ENCODE peak calls at places on chromosomes 6 and 20, in ten cellular contexts. N is ascending aorta; G is tibial artery; U is uterus; B is AG04450; L is prostate gland; X is CD8-positive, alpha-beta T cell; K is psoas muscle; Y is right lobe of liver; E is A549. C is an unnamed sample.

GRCh38 chr20:63457737-63458136 is 14.7 kb downstream of the KCNQ2 start:
- DNase-seq in N (no peak), G (no peak), U (no peak), B (no peak), L (no peak), X (no peak), K (no peak), Y (no peak), E (peak; percentile 60), C (no peak)

GRCh38 chr6:101722991-101723579 is 329.6 kb downstream of the GRIK2 start:
- DNase-seq in N (no peak), G (no peak), U (no peak), B (peak; percentile 88), L (no peak), X (no peak), K (no peak), Y (no peak), E (peak; percentile 28), C (no peak)

GRCh38 chr6:127582777-127583462 is 5.9 kb downstream of the C6orf58 start:
- DNase-seq in N (no peak), G (no peak), U (no peak), B (peak; percentile 26), L (no peak), X (no peak), K (no peak), Y (no peak), E (peak; percentile 54), C (no peak)

GRCh38 chr6:140893432-140893831 is 1239.3 kb upstream of the GJE1 start:
- DNase-seq in N (no peak), G (no peak), U (no peak), B (no peak), L (no peak), X (no peak), K (no peak), Y (no peak), E (no peak), C (no peak)

GRCh38 chr20:4795394-4795793 is 73.7 kb downstream of the PRND start:
- DNase-seq in N (no peak), G (peak; percentile 65), U (no peak), B (peak; percentile 47), L (no peak), X (no peak), K (no peak), Y (no peak), E (peak; percentile 70), C (no peak)

GRCh38 chr6:114342086-114342825 is 567 bp downstream of the HS3ST5 start:
- DNase-seq in N (no peak), G (no peak), U (no peak), B (no peak), L (no peak), X (no peak), K (peak; percentile 51), Y (peak; percentile 37), E (peak; percentile 3), C (no peak)

GRCh38 chr6:5071216-5071615 is 13.9 kb upstream of the PPP1R3G start:
- DNase-seq in N (no peak), G (no peak), U (no peak), B (no peak), L (no peak), X (no peak), K (no peak), Y (no peak), E (no peak), C (no peak)

GRCh38 chr6:168163096-168163731 is 84.2 kb upstream of the FRMD1 start:
- DNase-seq in N (no peak), G (no peak), U (no peak), B (no peak), L (peak; percentile 4), X (no peak), K (no peak), Y (no peak), E (no peak), C (no peak)

GRCh38 chr6:135096403-135097130 is 41.9 kb upstream of the HBS1L start:
- DNase-seq in N (no peak), G (no peak), U (no peak), B (no peak), L (no peak), X (no peak), K (no peak), Y (no peak), E (no peak), C (no peak)

GRCh38 chr6:141475269-141475668 is 657.5 kb upstream of the GJE1 start:
- DNase-seq in N (no peak), G (no peak), U (no peak), B (no peak), L (no peak), X (no peak), K (no peak), Y (no peak), E (no peak), C (no peak)

GRCh38 chr20:58081842-58082241 is 146.6 kb downstream of the ANKRD60 start:
- DNase-seq in N (no peak), G (no peak), U (no peak), B (no peak), L (no peak), X (no peak), K (no peak), Y (no peak), E (no peak), C (no peak)

GRCh38 chr6:124073820-124074587 is 270.3 kb downstream of the NKAIN2 start:
- DNase-seq in N (no peak), G (no peak), U (no peak), B (no peak), L (no peak), X (no peak), K (no peak), Y (no peak), E (no peak), C (no peak)

GRCh38 chr20:10674684-10675455 is 1.1 kb upstream of the JAG1 start:
- DNase-seq in N (peak; percentile 89), G (peak; percentile 82), U (peak; percentile 82), B (no peak), L (peak; percentile 83), X (no peak), K (peak; percentile 87), Y (peak; percentile 80), E (peak; percentile 89), C (no peak)

DNA sequence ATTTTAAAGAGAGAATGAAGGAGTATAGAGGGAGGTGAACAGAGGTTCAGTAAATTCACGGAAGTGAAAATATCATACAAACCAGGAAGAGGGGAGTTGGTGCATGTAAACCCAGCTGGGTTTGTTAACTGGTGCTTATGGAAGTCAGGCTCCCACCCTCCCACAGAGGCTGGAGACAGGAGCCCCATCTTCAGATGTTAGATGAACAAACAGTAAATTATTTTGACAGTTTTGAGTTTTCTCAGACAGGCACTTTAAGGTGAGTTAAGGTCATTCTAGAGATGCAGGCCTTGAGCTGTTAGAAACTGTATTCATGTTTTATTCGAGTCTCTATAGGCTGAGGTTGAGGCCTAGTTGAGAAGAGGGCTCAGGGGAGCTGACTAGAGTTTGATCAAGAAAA is 41.8 kb upstream of the FUCA2 start:
- DNase-seq in N (no peak), G (no peak), U (no peak), B (no peak), L (no peak), X (no peak), K (no peak), Y (no peak), E (no peak), C (no peak)
- TF ChIP-seq CTCF in N (no peak), G (no peak), U (no peak), B (no peak), L (no peak), X (no peak), K (no peak), Y (no peak), E (no peak), C (no peak)

DNA sequence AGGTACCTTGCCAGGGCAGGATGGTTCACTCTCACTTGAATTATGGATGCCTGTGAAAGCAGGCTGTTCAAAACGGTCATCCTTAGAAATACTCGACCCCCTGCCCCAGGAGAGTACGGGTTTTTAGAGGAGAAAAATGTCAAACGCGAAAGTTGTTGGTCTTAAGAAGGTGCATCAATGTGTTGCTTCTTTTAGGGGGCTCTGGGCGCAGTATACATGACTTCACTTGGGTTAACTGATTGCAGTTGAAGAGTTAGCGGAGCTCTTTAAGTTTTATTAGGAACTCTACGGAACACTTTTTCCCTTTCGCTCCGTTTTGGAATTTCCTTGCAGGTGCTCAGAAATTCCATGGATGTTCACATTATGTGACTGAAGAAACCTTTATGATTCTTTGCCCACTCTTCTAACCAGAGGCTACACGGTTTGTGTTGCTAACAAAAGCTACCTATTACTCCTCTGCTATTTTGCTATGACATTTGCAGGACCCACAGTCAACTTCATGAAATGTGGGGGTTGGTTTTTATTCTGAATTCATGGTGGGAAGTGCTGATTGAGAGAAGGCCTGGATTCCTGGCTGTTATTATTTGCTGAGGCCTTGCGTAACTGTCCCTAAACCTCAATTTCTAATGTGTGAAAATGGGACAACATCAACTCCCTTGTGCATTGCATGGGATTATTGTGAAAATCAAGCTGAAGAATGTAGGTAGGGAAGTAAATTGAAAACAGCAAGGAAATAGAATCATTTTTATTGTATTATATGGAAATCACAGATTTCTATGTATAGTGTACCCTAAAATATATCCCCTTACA is 845 bp downstream of the ENPP1 start:
- DNase-seq in N (no peak), G (no peak), U (no peak), B (no peak), L (no peak), X (no peak), K (no peak), Y (no peak), E (no peak), C (no peak)
- H3K27ac ChIP-seq in N (peak overlapping the region; percentile 86), G (peak overlapping the region; percentile 77), U (peak overlapping the region; percentile 89), B (no peak overlapping the region), L (peak overlapping the region; percentile 56), X (no peak overlapping the region), K (peak overlapping the region; percentile 78), Y (peak overlapping the region; percentile 80), E (peak overlapping the region; percentile 95), C (no peak overlapping the region)

GRCh38 chr20:79565-79964 is 7.9 kb upstream of the DEFB125 start:
- DNase-seq in N (no peak), G (no peak), U (no peak), B (no peak), L (no peak), X (no peak), K (no peak), Y (no peak), E (no peak), C (no peak)
- H3K9me3 ChIP-seq in N (peaks cover 12% of the 10 kb centered on the region), G (no peaks in the 10 kb centered on the region), U (peaks cover 6% of the 10 kb centered on the region), B (no peaks in the 10 kb centered on the region), L (no peaks in the 10 kb centered on the region), X (no peaks in the 10 kb centered on the region), K (peaks cover 7% of the 10 kb centered on the region), Y (no peaks in the 10 kb centered on the region), E (no peaks in the 10 kb centered on the region), C (peaks cover 10% of the 10 kb centered on the region)

DNA sequence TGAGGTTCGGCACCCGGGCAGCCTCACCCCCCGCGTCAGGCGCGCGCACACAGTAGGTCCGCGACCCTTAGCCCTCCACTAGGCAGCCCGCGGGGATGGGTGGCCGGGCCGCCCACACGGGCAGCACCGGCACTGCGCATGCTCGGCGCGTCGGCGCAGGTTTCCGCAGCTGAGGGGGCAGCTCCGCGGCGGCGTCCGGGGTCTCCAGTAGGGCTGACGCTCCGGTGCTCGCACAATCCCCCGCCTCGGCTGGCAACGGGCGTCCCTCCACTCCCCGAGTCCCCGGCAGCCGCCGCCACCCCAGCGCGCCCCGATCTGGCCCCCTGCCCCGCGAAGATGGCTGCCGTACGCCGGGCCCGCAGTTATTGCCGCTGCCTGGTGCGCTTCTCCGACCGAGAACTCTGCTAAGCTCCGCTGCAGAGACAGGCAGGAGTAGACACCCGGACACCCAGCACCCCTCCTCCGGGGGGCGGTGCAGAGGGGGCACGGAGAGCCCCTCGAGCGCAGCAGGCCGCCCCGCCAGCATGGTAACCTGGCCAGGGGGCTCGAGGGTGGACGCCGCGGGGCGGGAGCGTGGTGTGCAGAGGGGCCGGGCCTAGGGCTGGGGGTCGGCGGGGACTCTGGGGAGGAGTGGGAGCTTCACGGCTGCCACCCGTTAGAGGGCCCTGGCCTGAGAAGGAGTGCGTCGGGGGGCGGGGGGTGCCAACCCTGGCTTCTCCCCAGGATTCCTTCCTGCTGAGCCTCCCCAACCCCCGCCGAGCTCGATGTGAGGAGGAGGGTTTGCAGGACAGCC is at the start of gene FBXO9:
- DNase-seq in N (peak; percentile 83), G (peak; percentile 45), U (peak; percentile 75), B (no peak), L (peak; percentile 55), X (peak; percentile 49), K (peak; percentile 88), Y (peak; percentile 82), E (peak; percentile 58), C (peak; percentile 62)
- TF ChIP-seq CTCF in N (no peak), G (no peak), U (no peak), B (no peak), L (no peak), X (no peak), K (no peak), Y (no peak), E (no peak), C (no peak)